ENCODE peak calls at places on chromosomes 6 and 20, in seven cellular contexts. L, P, Y, N, Q, U and O are unnamed samples. For H3K27me3, the result is how much of the 10 kb centered on the place peaks cover.

GRCh38 chr20:44460795-44461141 is 14.9 kb upstream of the TTPAL start:
- DNase-seq in L (no peak), P (peak), Y (no peak), N (peak), Q (no peak), U (no peak), O (no peak)

GRCh38 chr6:167832497-167833395 is 6.0 kb downstream of the AFDN start:
- DNase-seq in L (no peak), P (peak), Y (no peak), N (no peak), Q (no peak), U (no peak), O (no peak)

GRCh38 chr20:10604865-10605440 is 68.8 kb downstream of the JAG1 start:
- DNase-seq in L (no peak), P (no peak), Y (no peak), N (no peak), Q (no peak), U (no peak), O (no peak)

GRCh38 chr6:40999498-41000070 is 39.4 kb downstream of the UNC5CL start:
- DNase-seq in L (peak), P (peak), Y (peak), N (peak), Q (peak), U (peak), O (peak)

GRCh38 chr6:137875606-137876005 is 8.5 kb downstream of the TNFAIP3 start:
- DNase-seq in L (no peak), P (no peak), Y (no peak), N (no peak), Q (no peak), U (no peak), O (no peak)

GRCh38 chr20:59437601-59438031 is 137.2 kb downstream of the EDN3 start:
- DNase-seq in L (no peak), P (no peak), Y (no peak), N (no peak), Q (no peak), U (no peak), O (no peak)

GRCh38 chr6:6723792-6724318 is 135.3 kb downstream of the LY86 start:
- DNase-seq in L (no peak), P (no peak), Y (peak), N (no peak), Q (no peak), U (no peak), O (no peak)

GRCh38 chr6:147022041-147022440 is 182.2 kb upstream of the STXBP5 start:
- DNase-seq in L (no peak), P (peak), Y (no peak), N (no peak), Q (no peak), U (no peak), O (no peak)

GRCh38 chr6:82875573-82876185 is 190.0 kb downstream of the UBE3D start:
- DNase-seq in L (no peak), P (peak), Y (no peak), N (peak), Q (no peak), U (no peak), O (no peak)

GRCh38 chr6:28983838-28984237 is 21.3 kb downstream of the ZNF311 start:
- DNase-seq in L (no peak), P (no peak), Y (no peak), N (no peak), Q (no peak), U (no peak), O (no peak)

GRCh38 chr6:33926451-33926850 is 122.6 kb upstream of the MLN start:
- DNase-seq in L (no peak), P (no peak), Y (no peak), N (peak), Q (no peak), U (no peak), O (no peak)

GRCh38 chr6:147255948-147256674 is 51.9 kb downstream of the STXBP5 start:
- DNase-seq in L (no peak), P (no peak), Y (no peak), N (no peak), Q (no peak), U (no peak), O (no peak)

GRCh38 chr20:62724692-62725595 is 16.3 kb downstream of the NTSR1 start:
- DNase-seq in L (no peak), P (no peak), Y (no peak), N (no peak), Q (no peak), U (no peak), O (no peak)

GRCh38 chr6:93219447-93219846 is 199.9 kb downstream of the EPHA7 start:
- DNase-seq in L (no peak), P (no peak), Y (no peak), N (no peak), Q (no peak), U (no peak), O (no peak)

GRCh38 chr6:2725999-2726567 is 24.6 kb downstream of the MYLK4 start:
- DNase-seq in L (no peak), P (peak), Y (no peak), N (no peak), Q (no peak), U (no peak), O (no peak)

GRCh38 chr6:17397764-17398194 is 4.4 kb downstream of the CAP2 start:
- DNase-seq in L (no peak), P (no peak), Y (no peak), N (no peak), Q (no peak), U (no peak), O (no peak)

GRCh38 chr20:50003253-50003656 is 20.5 kb downstream of the SNAI1 start:
- DNase-seq in L (no peak), P (peak), Y (no peak), N (no peak), Q (no peak), U (no peak), O (no peak)

GRCh38 chr6:38185244-38185643 is 365.7 kb downstream of the ZFAND3 start:
- DNase-seq in L (no peak), P (no peak), Y (no peak), N (no peak), Q (no peak), U (no peak), O (peak)

GRCh38 chr6:36999467-37000125 is 5.9 kb upstream of the FGD2 start:
- DNase-seq in L (no peak), P (no peak), Y (no peak), N (no peak), Q (no peak), U (no peak), O (no peak)

GRCh38 chr20:54092021-54092420 is 21.6 kb upstream of the BCAS1 start:
- DNase-seq in L (no peak), P (no peak), Y (no peak), N (no peak), Q (no peak), U (no peak), O (no peak)

GRCh38 chr6:116190550-116190949 is 63.3 kb downstream of the TSPYL4 start:
- DNase-seq in L (no peak), P (peak), Y (no peak), N (no peak), Q (no peak), U (no peak), O (no peak)

GRCh38 chr20:752263-752662 is 16.0 kb downstream of the SLC52A3 start:
- DNase-seq in L (no peak), P (no peak), Y (no peak), N (no peak), Q (no peak), U (no peak), O (no peak)

GRCh38 chr6:104357928-104358327 is 501.8 kb downstream of the HACE1 start:
- DNase-seq in L (no peak), P (no peak), Y (no peak), N (no peak), Q (no peak), U (no peak), O (no peak)

GRCh38 chr20:4445780-4446179 is 275.9 kb upstream of the PRND start:
- DNase-seq in L (no peak), P (no peak), Y (no peak), N (no peak), Q (no peak), U (no peak), O (no peak)

GRCh38 chr20:15496501-15497039 is 1076.7 kb downstream of the KIF16B start:
- DNase-seq in L (no peak), P (no peak), Y (no peak), N (no peak), Q (no peak), U (no peak), O (no peak)

GRCh38 chr6:74780831-74781230 is 425.0 kb downstream of the COL12A1 start:
- DNase-seq in L (no peak), P (peak), Y (no peak), N (no peak), Q (no peak), U (no peak), O (no peak)

GRCh38 chr20:39378781-39379180 is 416.6 kb downstream of the DHX35 start:
- DNase-seq in L (no peak), P (no peak), Y (no peak), N (no peak), Q (peak), U (peak), O (no peak)

GRCh38 chr6:138406443-138406842 is 2.4 kb downstream of the HEBP2 start:
- DNase-seq in L (no peak), P (no peak), Y (no peak), N (no peak), Q (no peak), U (no peak), O (no peak)

GRCh38 chr6:11126876-11127275 is 15.4 kb upstream of the ERVFRD-1 start:
- DNase-seq in L (no peak), P (peak), Y (no peak), N (no peak), Q (no peak), U (no peak), O (no peak)

GRCh38 chr6:131733376-131734016 is 22.7 kb upstream of the CTAGE9 start:
- DNase-seq in L (no peak), P (peak), Y (peak), N (no peak), Q (peak), U (no peak), O (no peak)

GRCh38 chr6:22925304-22925835 is 356.0 kb downstream of the HDGFL1 start:
- DNase-seq in L (no peak), P (no peak), Y (no peak), N (no peak), Q (no peak), U (no peak), O (no peak)

GRCh38 chr20:47532002-47532401 is 30.3 kb downstream of the NCOA3 start:
- DNase-seq in L (no peak), P (no peak), Y (no peak), N (no peak), Q (no peak), U (no peak), O (no peak)

GRCh38 chr20:17023811-17024210 is 203.0 kb upstream of the PCSK2 start:
- DNase-seq in L (no peak), P (peak), Y (no peak), N (no peak), Q (no peak), U (no peak), O (no peak)

GRCh38 chr20:54746796-54747195 is 271.4 kb downstream of the DOK5 start:
- DNase-seq in L (no peak), P (no peak), Y (no peak), N (no peak), Q (no peak), U (no peak), O (no peak)

GRCh38 chr6:28436404-28436803 is 6.9 kb downstream of the ZSCAN23 start:
- DNase-seq in L (no peak), P (no peak), Y (no peak), N (no peak), Q (no peak), U (no peak), O (no peak)

GRCh38 chr6:145319605-145320004 is 415.7 kb downstream of the EPM2A start:
- DNase-seq in L (no peak), P (no peak), Y (no peak), N (no peak), Q (no peak), U (no peak), O (no peak)
- TF ChIP-seq POLR2A in L (no peak), P (no peak), Y (no peak), N (no peak), Q (no peak), U (no peak), O (no peak)

DNA sequence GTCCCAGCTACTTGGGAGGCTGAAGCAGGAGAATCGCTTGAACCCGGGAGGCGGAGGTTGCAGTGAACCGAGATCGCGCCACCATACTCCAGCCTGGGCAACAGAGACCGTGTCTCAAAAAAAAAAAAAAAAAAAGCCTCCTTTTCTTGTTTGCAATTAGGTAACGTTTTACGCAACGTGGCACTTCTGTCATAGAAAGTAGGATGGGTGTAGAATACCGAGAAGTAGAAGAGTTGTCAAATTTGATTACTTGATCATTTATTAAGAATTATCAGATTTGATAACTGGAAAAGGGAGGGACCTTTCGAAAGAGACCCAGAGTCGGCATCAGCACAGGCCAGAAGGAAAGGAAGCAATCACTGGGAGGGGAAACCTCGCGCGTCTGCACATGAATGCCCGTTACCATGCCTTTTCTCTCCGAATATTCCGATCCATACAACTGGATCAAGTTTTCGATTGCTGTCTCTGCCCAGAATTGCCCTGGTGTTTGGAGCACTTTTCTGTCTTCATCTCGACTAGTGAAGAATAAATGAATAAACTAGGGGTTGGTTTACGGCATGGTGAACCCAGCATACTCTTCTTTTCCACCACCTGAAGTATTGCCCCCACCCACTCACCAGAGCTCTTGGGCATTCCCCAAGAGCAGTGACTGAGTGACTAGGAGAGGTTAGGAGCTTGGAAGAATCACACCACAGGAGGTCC is 4.5 kb upstream of the TFAP2D start:
- DNase-seq in L (no peak), P (no peak), Y (no peak), N (no peak), Q (no peak), U (no peak), O (no peak)
- H3K27me3 ChIP-seq in L (under half), P (under half), Y (under half), N (under half), Q (under half), U (under half), O (under half)

DNA sequence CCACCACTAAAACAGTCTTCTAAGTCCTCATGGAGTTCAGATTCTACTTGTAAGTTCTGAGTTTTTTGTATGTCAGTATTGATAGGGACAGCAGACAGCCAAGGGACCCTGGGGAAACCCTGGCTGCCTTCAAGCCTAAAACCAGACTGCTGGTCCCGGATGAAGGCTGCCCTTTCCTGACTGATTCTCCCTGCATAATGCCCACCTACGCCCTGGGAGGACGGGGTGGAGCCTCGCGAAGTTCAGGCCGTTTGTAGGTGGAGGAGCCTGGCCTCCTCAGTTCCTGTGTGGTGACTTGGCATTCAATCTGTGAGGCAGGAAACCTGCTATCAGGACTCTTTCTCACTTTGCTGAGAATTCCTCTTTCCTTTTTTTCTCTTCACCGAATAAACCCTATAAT is 120.3 kb upstream of the LGSN start:
- DNase-seq in L (peak), P (no peak), Y (no peak), N (no peak), Q (no peak), U (no peak), O (no peak)
- TF ChIP-seq POLR2A in L (no peak), P (no peak), Y (no peak), N (no peak), Q (no peak), U (no peak), O (no peak)

DNA sequence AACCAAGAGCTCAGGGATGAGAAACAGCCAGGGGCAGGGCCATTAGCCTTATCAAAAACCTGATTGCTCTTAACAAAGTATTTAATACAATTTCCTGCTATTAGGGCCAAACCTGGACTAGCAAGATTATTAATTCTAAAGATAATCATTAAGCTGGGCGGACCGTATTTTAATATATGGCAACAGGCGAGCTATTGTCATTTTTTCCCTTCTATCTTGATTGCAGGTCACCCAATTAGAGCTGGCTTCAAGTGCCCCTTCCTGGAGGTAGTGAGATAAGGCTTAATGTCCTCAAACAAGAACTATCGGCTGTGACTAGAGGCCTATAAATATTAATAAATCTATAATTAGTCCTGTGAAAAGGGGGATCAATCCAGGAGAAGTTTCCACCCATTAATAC is 66.0 kb upstream of the BLCAP start:
- DNase-seq in L (no peak), P (no peak), Y (no peak), N (no peak), Q (no peak), U (no peak), O (no peak)
- H3K27me3 ChIP-seq in L (under half), P (under half), Y (under half), N (under half), Q (under half), U (under half), O (under half)

DNA sequence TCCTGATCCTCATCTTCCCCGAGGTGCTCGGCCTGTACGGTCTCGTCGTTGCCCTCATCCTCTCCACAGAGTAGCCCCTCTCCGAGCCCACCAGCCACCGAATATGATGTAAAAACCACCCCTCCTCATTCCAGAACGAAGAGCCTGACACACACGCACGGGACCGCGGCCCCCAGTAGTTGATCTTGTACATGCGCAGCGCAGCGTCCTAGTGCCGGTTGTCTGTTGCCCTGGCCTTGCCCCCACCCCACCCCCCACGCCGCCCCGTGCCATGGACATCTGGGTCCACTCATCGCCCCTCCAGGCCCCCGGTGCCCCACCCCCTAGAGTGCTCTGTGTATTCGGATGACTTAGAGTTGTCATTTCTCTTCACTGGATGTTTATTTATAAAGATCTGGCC is 5.2 kb upstream of the PRPH2 start:
- DNase-seq in L (no peak), P (no peak), Y (peak), N (no peak), Q (peak), U (no peak), O (no peak)
- TF ChIP-seq POLR2A in L (no peak), P (no peak), Y (no peak), N (no peak), Q (no peak), U (no peak), O (no peak)

GRCh38 chr20:61599061-61599930 is 347.2 kb downstream of the CDH4 start:
- DNase-seq in L (no peak), P (no peak), Y (no peak), N (no peak), Q (no peak), U (no peak), O (no peak)

GRCh38 chr20:61603715-61604114 is 351.7 kb downstream of the CDH4 start:
- DNase-seq in L (no peak), P (no peak), Y (no peak), N (no peak), Q (no peak), U (no peak), O (no peak)

GRCh38 chr20:61600061-61600460 is 348.0 kb downstream of the CDH4 start:
- DNase-seq in L (no peak), P (no peak), Y (no peak), N (no peak), Q (no peak), U (no peak), O (no peak)

GRCh38 chr20:61601853-61602252 is 349.8 kb downstream of the CDH4 start:
- DNase-seq in L (no peak), P (no peak), Y (no peak), N (no peak), Q (no peak), U (no peak), O (no peak)

DNA sequence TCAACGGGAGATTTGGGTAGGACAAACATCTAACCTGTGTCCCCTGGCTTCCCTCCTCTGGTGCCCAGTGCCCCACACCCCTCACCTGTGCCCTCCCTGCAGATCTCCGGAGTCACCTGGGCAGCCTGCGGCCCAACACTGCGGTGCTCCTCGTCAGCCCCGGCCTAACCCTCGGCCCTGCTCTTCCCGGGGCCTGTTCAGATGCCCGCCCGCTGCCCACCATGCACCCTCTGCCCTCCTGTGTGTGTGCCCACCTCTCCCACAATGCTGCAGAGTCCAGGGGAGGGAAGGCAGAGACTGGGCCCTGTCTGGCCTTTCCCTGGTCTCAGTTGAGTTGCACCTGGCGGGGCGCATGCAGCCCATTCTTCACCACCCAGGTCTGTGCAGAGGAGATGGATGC is 349.3 kb downstream of the CDH4 start:
- DNase-seq in L (no peak), P (no peak), Y (no peak), N (no peak), Q (no peak), U (no peak), O (no peak)
- H3K27me3 ChIP-seq in L (under half), P (under half), Y (under half), N (under half), Q (under half), U (under half), O (under half)